ENCODE peak calls at places on chromosomes 4 and X, in nine cellular contexts. H, A, U, P, B, M, V, K and R are unnamed samples.

GRCh38 chrX:63330681-63331080 is 20.5 kb downstream of the SPIN4 start:
- DNase-seq in H (peak), A (no peak), U (no peak), P (no peak), B (no peak), M (no peak), V (no peak), K (no peak), R (peak)

GRCh38 chrX:91081873-91082272 is 352.8 kb upstream of the PABPC5 start:
- DNase-seq in H (no peak), A (no peak), U (no peak), P (no peak), B (no peak), M (no peak), V (no peak), K (no peak), R (no peak)

GRCh38 chr4:67320645-67321044 is 224.7 kb downstream of the CENPC start:
- DNase-seq in H (no peak), A (peak), U (no peak), P (no peak), B (no peak), M (no peak), V (no peak), K (no peak), R (no peak)

GRCh38 chrX:38561126-38561868 is at the start of gene TSPAN7:
- DNase-seq in H (peak), A (peak), U (peak), P (peak), B (peak), M (peak), V (peak), K (peak), R (peak)

GRCh38 chr4:27018076-27018475 is 157.4 kb downstream of the STIM2 start:
- DNase-seq in H (no peak), A (no peak), U (no peak), P (no peak), B (no peak), M (no peak), V (no peak), K (no peak), R (no peak)

GRCh38 chrX:115941388-115941787 is 229.2 kb upstream of the AGTR2 start:
- DNase-seq in H (no peak), A (no peak), U (no peak), P (no peak), B (no peak), M (no peak), V (no peak), K (no peak), R (no peak)

GRCh38 chr4:23614284-23614892 is 275.5 kb downstream of the PPARGC1A start:
- DNase-seq in H (peak), A (peak), U (no peak), P (no peak), B (peak), M (peak), V (no peak), K (no peak), R (no peak)

GRCh38 chr4:183178201-183178600 is 79.1 kb downstream of the WWC2 start:
- DNase-seq in H (no peak), A (no peak), U (no peak), P (no peak), B (no peak), M (no peak), V (no peak), K (no peak), R (no peak)